ENCODE peak calls at places on chromosomes 12 and 14, in eight cellular contexts. E is HT-29; Y is upper lobe of left lung; J is H4; H is kidney epithelial cell; C is HFF-Myc; I is stimulated activated CD4-positive, alpha-beta T cell treated with anti-CD3 and anti-CD28 coated beads, Interleukin-1b, Interleukin-23, amount 100 ng/mL, for 1 hour; L is tibial artery. Q is an unnamed sample.

GRCh38 chr12:54958048-54958658 is 26.4 kb downstream of the TESPA1 start:
- DNase-seq in E (peak), Y (no peak), J (peak), H (no peak), C (peak), I (no peak), L (no peak), Q (no peak)

GRCh38 chr12:2739832-2740641 is 54.7 kb upstream of the FKBP4 start:
- DNase-seq in E (peak), Y (peak), J (no peak), H (no peak), C (peak), I (no peak), L (no peak), Q (no peak)

GRCh38 chr14:58298880-58299664 is 717 bp downstream of the ARID4A start:
- DNase-seq in E (no peak), Y (peak), J (no peak), H (no peak), C (no peak), I (peak), L (peak), Q (peak)

GRCh38 chr12:53659011-53659551 is 16.8 kb downstream of the ATP5MC2 start:
- DNase-seq in E (peak), Y (no peak), J (peak), H (no peak), C (no peak), I (no peak), L (peak), Q (no peak)

GRCh38 chr14:75374911-75375310 is 52.9 kb upstream of the JDP2 start:
- DNase-seq in E (no peak), Y (no peak), J (no peak), H (no peak), C (no peak), I (no peak), L (no peak), Q (no peak)

GRCh38 chr12:81627336-81628189 is 131.6 kb downstream of the PPFIA2 start:
- DNase-seq in E (peak), Y (no peak), J (peak), H (peak), C (peak), I (no peak), L (no peak), Q (no peak)

GRCh38 chr12:12094481-12094880 is 23.7 kb downstream of the BCL2L14 start:
- DNase-seq in E (no peak), Y (no peak), J (no peak), H (no peak), C (no peak), I (no peak), L (no peak), Q (no peak)

GRCh38 chr12:64273527-64274403 is 51.7 kb upstream of the KICS2 start:
- DNase-seq in E (peak), Y (no peak), J (peak), H (no peak), C (no peak), I (no peak), L (no peak), Q (no peak)

GRCh38 chr12:100017056-100017455 is 32.3 kb upstream of the ANKS1B start:
- DNase-seq in E (no peak), Y (no peak), J (no peak), H (no peak), C (no peak), I (no peak), L (no peak), Q (no peak)

GRCh38 chr12:62332598-62332997 is 72.4 kb downstream of the USP15 start:
- DNase-seq in E (no peak), Y (no peak), J (no peak), H (peak), C (no peak), I (no peak), L (no peak), Q (no peak)

GRCh38 chr12:124477109-124477915 is 90.1 kb downstream of the NCOR2 start:
- DNase-seq in E (no peak), Y (no peak), J (no peak), H (peak), C (no peak), I (no peak), L (no peak), Q (no peak)

GRCh38 chr12:131076791-131077747 is 123.4 kb downstream of the ADGRD1 start:
- DNase-seq in E (no peak), Y (no peak), J (no peak), H (no peak), C (no peak), I (no peak), L (peak), Q (no peak)

GRCh38 chr14:50860478-50861086 is 11.3 kb upstream of the ABHD12B start:
- DNase-seq in E (peak), Y (no peak), J (peak), H (peak), C (peak), I (peak), L (peak), Q (peak)

GRCh38 chr12:114638790-114639435 is 45.1 kb downstream of the TBX3 start:
- DNase-seq in E (no peak), Y (no peak), J (no peak), H (no peak), C (no peak), I (no peak), L (no peak), Q (no peak)

GRCh38 chr12:45948546-45948945 is 41.8 kb downstream of the SCAF11 start:
- DNase-seq in E (no peak), Y (no peak), J (no peak), H (no peak), C (no peak), I (no peak), L (no peak), Q (no peak)

GRCh38 chr12:65500121-65500846 is 221.8 kb downstream of the MSRB3 start:
- DNase-seq in E (no peak), Y (no peak), J (no peak), H (no peak), C (no peak), I (no peak), L (no peak), Q (no peak)

GRCh38 chr14:79528843-79529405 is 682.4 kb downstream of the DIO2 start:
- DNase-seq in E (no peak), Y (peak), J (no peak), H (no peak), C (no peak), I (no peak), L (no peak), Q (no peak)

GRCh38 chr12:1922075-1922709 is 3.7 kb upstream of the CACNA2D4 start:
- DNase-seq in E (no peak), Y (peak), J (no peak), H (no peak), C (no peak), I (no peak), L (peak), Q (no peak)

GRCh38 chr12:75862692-75863471 is 168.7 kb downstream of the PHLDA1 start:
- DNase-seq in E (peak), Y (no peak), J (no peak), H (peak), C (no peak), I (no peak), L (no peak), Q (no peak)

GRCh38 chr12:69984216-69984615 is 159.2 kb downstream of the MYRFL start:
- DNase-seq in E (no peak), Y (peak), J (no peak), H (no peak), C (no peak), I (no peak), L (no peak), Q (no peak)

GRCh38 chr14:57549765-57550420 is 56.2 kb upstream of the CCDC198 start:
- DNase-seq in E (no peak), Y (no peak), J (no peak), H (no peak), C (no peak), I (no peak), L (no peak), Q (no peak)

GRCh38 chr12:8697476-8698131 is at the start of gene RIMKLB:
- DNase-seq in E (no peak), Y (peak), J (peak), H (no peak), C (no peak), I (peak), L (peak), Q (peak)